ENCODE peak calls at places on chromosomes 2 and 18, in ten cellular contexts. G is stimulated activated CD4-positive, alpha-beta T cell treated with anti-CD3 and anti-CD28 coated beads, TNF-alpha, amount 100 ng/mL, for 1 hour; Y is activated CD4-positive, alpha-beta T cell treated with anti-CD3 and anti-CD28 coated beads, Interleukin-2, amount 10 ng/mL, durations not matched to agents 7 days and 5 days; N is astrocyte of the spinal cord; H is NCI-H748 treated with DMSO at 0.1 percent for 48 hours; R is midbrain; K is cardiac muscle cell; Z is HEK293T; B is AG09319; S is stimulated activated naive CD8-positive, alpha-beta T cell treated with anti-CD3 and anti-CD28 coated beads, Interleukin-15, Interleukin-2, amounts not matched to agents 100 U/mL and 50 U/mL, for 24 hours. L is an unnamed sample.

GRCh38 chr2:12051831-12052230 is 305.4 kb downstream of the LPIN1 start:
- DNase-seq in H (no peak), K (no peak), S (no peak), N (peak; percentile 77), Z (no peak), Y (no peak), G (no peak), B (no peak), R (no peak), L (no peak)

GRCh38 chr2:36770542-36771287 is 74.2 kb downstream of the VIT start:
- DNase-seq in K (peak; percentile 30), Z (peak; percentile 75), B (no peak), G (peak; percentile 20), Y (peak; percentile 42), R (no peak), H (peak; percentile 6), N (no peak), S (peak; percentile 58), L (peak; percentile 66)

GRCh38 chr2:132038179-132038882 is 123.4 kb downstream of the ANKRD30BL start:
- DNase-seq in S (peak; percentile 2), K (peak; percentile 10), B (no peak), N (no peak), R (no peak), H (no peak), Z (peak; percentile 5), G (no peak), Y (no peak), L (no peak)

GRCh38 chr2:24509425-24509824 is 18.4 kb downstream of the NCOA1 start:
- DNase-seq in B (no peak), S (no peak), G (no peak), R (no peak), K (no peak), Z (no peak), H (no peak), Y (no peak), N (no peak), L (no peak)

GRCh38 chr2:159506764-159507406 is 109.5 kb downstream of the BAZ2B start:
- DNase-seq in N (peak; percentile 29), R (no peak), G (no peak), H (no peak), Z (no peak), S (no peak), Y (no peak), B (no peak), K (no peak), L (peak; percentile 39)

GRCh38 chr18:77059294-77059916 is 73.2 kb downstream of the MBP start:
- DNase-seq in H (peak; percentile 39), S (peak; percentile 52), Y (no peak), R (peak; percentile 62), K (peak; percentile 50), G (no peak), N (peak; percentile 77), Z (peak; percentile 27), B (no peak), L (peak; percentile 80)

GRCh38 chr2:24871852-24872323 is 48.1 kb downstream of the ADCY3 start:
- DNase-seq in N (peak; percentile 28), Z (no peak), G (no peak), B (no peak), K (peak; percentile 17), H (no peak), S (no peak), R (peak; percentile 20), Y (no peak), L (no peak)

GRCh38 chr2:64090264-64090663 is 54.0 kb downstream of the PELI1 start:
- DNase-seq in N (no peak), K (peak; percentile 55), B (no peak), Z (no peak), G (no peak), S (no peak), R (no peak), H (no peak), Y (no peak), L (no peak)

GRCh38 chr18:35438480-35439234 is 59.1 kb downstream of the INO80C start:
- DNase-seq in R (no peak), S (no peak), Y (no peak), Z (no peak), H (no peak), B (no peak), G (no peak), N (no peak), K (no peak), L (no peak)

GRCh38 chr2:64939332-64939917 is 49.8 kb upstream of the SLC1A4 start:
- DNase-seq in K (no peak), Y (no peak), N (no peak), S (no peak), Z (no peak), R (no peak), G (no peak), H (no peak), B (no peak), L (no peak)

GRCh38 chr2:25615920-25616319 is 57.5 kb downstream of the DTNB start:
- DNase-seq in Z (no peak), B (no peak), R (no peak), Y (no peak), N (no peak), G (no peak), S (no peak), H (no peak), K (no peak), L (peak; percentile 19)

GRCh38 chr2:47076586-47077441 is 78.3 kb downstream of the STPG4 start:
- DNase-seq in Z (no peak), K (no peak), R (no peak), S (no peak), H (no peak), N (peak; percentile 96), Y (no peak), B (peak; percentile 82), G (no peak), L (peak; percentile 20)

GRCh38 chr18:47677952-47678351 is 252.5 kb downstream of the SMAD2 start:
- DNase-seq in N (no peak), Y (no peak), G (no peak), B (no peak), S (no peak), Z (no peak), R (no peak), K (no peak), H (no peak), L (no peak)

GRCh38 chr2:120237491-120237902 is 14.3 kb upstream of the TMEM185B start:
- DNase-seq in N (peak; percentile 81), G (no peak), B (no peak), H (no peak), Y (no peak), S (no peak), K (no peak), R (no peak), Z (no peak), L (peak; percentile 76)

GRCh38 chr2:196466581-196466980 is 172.9 kb upstream of the CCDC150 start:
- DNase-seq in R (no peak), N (no peak), Y (no peak), S (no peak), B (no peak), G (no peak), H (no peak), K (no peak), Z (no peak), L (no peak)

GRCh38 chr2:45287040-45287439 is 277.8 kb upstream of the SIX2 start:
- DNase-seq in R (no peak), S (no peak), N (no peak), G (no peak), Z (no peak), B (no peak), H (no peak), Y (no peak), K (no peak), L (no peak)

GRCh38 chr18:78242307-78242643 is 737.3 kb upstream of the SALL3 start:
- DNase-seq in R (no peak), Y (no peak), G (no peak), H (no peak), Z (no peak), N (no peak), K (no peak), S (no peak), B (no peak), L (no peak)

GRCh38 chr2:77571545-77571944 is 49.4 kb upstream of the LRRTM4 start:
- DNase-seq in H (no peak), R (no peak), Y (no peak), B (no peak), K (no peak), N (no peak), Z (no peak), S (no peak), G (no peak), L (no peak)

GRCh38 chr2:226362991-226363390 is 436.6 kb downstream of the IRS1 start:
- DNase-seq in Y (no peak), R (no peak), Z (no peak), H (no peak), S (no peak), B (no peak), N (peak; percentile 72), G (no peak), K (no peak), L (peak; percentile 50)

GRCh38 chr18:48948112-48949050 is 2.4 kb downstream of the SMAD7 start:
- DNase-seq in B (peak; percentile 65), Z (peak; percentile 57), H (peak; percentile 60), S (peak; percentile 55), K (peak; percentile 89), Y (peak; percentile 58), G (no peak), R (peak; percentile 62), N (peak; percentile 78), L (peak; percentile 48)

GRCh38 chr18:55694291-55694690 is 106.3 kb upstream of the TCF4 start:
- DNase-seq in K (no peak), R (no peak), Z (no peak), Y (no peak), B (no peak), S (no peak), N (no peak), H (no peak), G (no peak), L (no peak)

GRCh38 chr2:218879881-218880748 is 537 bp upstream of the WNT10A start:
- DNase-seq in H (no peak), B (no peak), N (no peak), G (peak; percentile 60), S (peak; percentile 78), Z (no peak), Y (peak; percentile 37), K (no peak), R (no peak), L (no peak)

GRCh38 chr2:217920879-217921603 is 81.8 kb downstream of the TNS1 start:
- DNase-seq in G (no peak), B (no peak), N (no peak), Y (no peak), S (no peak), R (no peak), Z (no peak), H (no peak), K (peak; percentile 74), L (no peak)

GRCh38 chr18:48300463-48300961 is 108.7 kb downstream of the ZBTB7C start:
- DNase-seq in B (no peak), Z (no peak), K (peak; percentile 30), H (no peak), R (no peak), S (no peak), Y (peak; percentile 50), N (no peak), G (no peak), L (no peak)

GRCh38 chr2:111905990-111906735 is 7.8 kb downstream of the MERTK start:
- DNase-seq in N (peak; percentile 29), S (no peak), G (no peak), B (no peak), K (no peak), Y (no peak), H (no peak), Z (no peak), R (peak; percentile 75), L (peak; percentile 33)

GRCh38 chr18:48590678-48591077 is 51.8 kb downstream of the CTIF start:
- DNase-seq in B (peak; percentile 43), Z (no peak), R (no peak), Y (no peak), K (no peak), N (peak; percentile 92), S (no peak), G (no peak), H (no peak), L (peak; percentile 41)

GRCh38 chr2:219461061-219461514 is 26.4 kb downstream of the SPEG start:
- DNase-seq in B (no peak), N (peak; percentile 30), H (no peak), K (peak; percentile 49), S (peak; percentile 31), R (no peak), Y (peak; percentile 44), G (no peak), Z (no peak), L (no peak)

GRCh38 chr2:99974966-99975365 is 167.4 kb downstream of the AFF3 start:
- DNase-seq in Y (no peak), K (no peak), S (no peak), B (peak; percentile 52), Z (no peak), H (no peak), R (no peak), G (no peak), N (no peak), L (peak; percentile 66)